ENCODE peak calls at places on chromosomes 3 and 15, in ten cellular contexts. I is body of pancreas, T is H1, G is IMR-90, P is ovary, Y is A549, J is GM12878, M is HepG2, C is breast epithelium, F is adrenal gland. L is an unnamed sample.

GRCh38 chr15:81548350-81549116 is 174.5 kb upstream of the TMC3 start:
- DNase-seq in F (no peak), C (no peak), G (peak; percentile 49), J (no peak), I (no peak), T (no peak), P (no peak), Y (no peak), M (no peak), L (no peak)

GRCh38 chr15:52100807-52101206 is 11.8 kb downstream of the BCL2L10 start:
- DNase-seq in F (peak; percentile 95), J (peak; percentile 69), Y (peak; percentile 63), G (peak; percentile 94), P (peak; percentile 71), M (no peak), C (peak; percentile 56), T (no peak), I (peak; percentile 47), L (peak; percentile 87)

GRCh38 chr15:56036546-56037067 is 43.2 kb upstream of the NEDD4 start:
- DNase-seq in M (no peak), G (no peak), J (no peak), Y (no peak), T (no peak), P (no peak), F (no peak), I (no peak), C (no peak), L (no peak)

GRCh38 chr3:18111702-18112311 is 313.3 kb downstream of the SATB1 start:
- DNase-seq in M (peak; percentile 5), G (peak; percentile 29), P (no peak), I (no peak), C (no peak), T (no peak), J (peak; percentile 31), F (no peak), Y (no peak), L (no peak)

GRCh38 chr3:149605902-149606301 is 51.9 kb downstream of the WWTR1 start:
- DNase-seq in Y (peak; percentile 42), P (no peak), G (peak; percentile 85), T (no peak), J (no peak), M (no peak), I (no peak), C (no peak), F (no peak), L (no peak)

GRCh38 chr15:69885182-69886041 is 212.3 kb downstream of the TLE3 start:
- DNase-seq in C (no peak), J (no peak), T (no peak), M (no peak), Y (no peak), F (no peak), P (no peak), G (no peak), I (no peak), L (no peak)

GRCh38 chr15:50698101-50698500 is 11.5 kb upstream of the TRPM7 start:
- DNase-seq in J (no peak), I (no peak), P (no peak), C (no peak), T (no peak), Y (no peak), G (no peak), F (no peak), M (no peak), L (no peak)

GRCh38 chr3:63977893-63978292 is 45.4 kb downstream of the PSMD6 start:
- DNase-seq in I (no peak), G (no peak), C (no peak), F (no peak), J (no peak), M (no peak), Y (no peak), T (no peak), P (no peak), L (no peak)

GRCh38 chr3:106160396-106160795 is 291.6 kb upstream of the CBLB start:
- DNase-seq in C (no peak), T (no peak), P (no peak), J (no peak), M (no peak), G (no peak), I (no peak), F (no peak), Y (no peak), L (no peak)

GRCh38 chr3:106157411-106157810 is 288.6 kb upstream of the CBLB start:
- DNase-seq in T (no peak), F (no peak), C (no peak), I (no peak), M (no peak), Y (no peak), J (no peak), P (no peak), G (no peak), L (no peak)

DNA sequence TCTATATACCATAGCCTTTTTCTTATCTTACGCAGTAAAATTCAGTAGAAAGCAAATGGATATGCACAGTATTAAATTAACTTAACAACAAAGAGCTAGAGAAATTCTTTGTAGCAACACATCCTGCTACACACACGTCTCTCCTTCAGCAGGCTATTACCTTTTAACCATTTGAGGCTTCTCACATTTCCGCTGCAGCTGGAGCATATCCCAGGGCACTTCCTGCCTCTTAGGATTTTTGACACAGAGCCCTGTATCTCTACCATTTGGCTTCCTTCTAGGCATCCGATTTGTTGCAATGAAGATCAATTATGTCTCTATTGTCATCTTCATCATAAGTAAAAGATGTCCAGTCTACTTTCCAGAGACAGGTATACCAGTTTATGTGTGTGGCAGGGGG is 292.4 kb upstream of the CBLB start:
- DNase-seq in F (no peak), M (no peak), Y (no peak), G (no peak), C (no peak), T (no peak), P (no peak), J (no peak), I (no peak), L (no peak)
- TF ChIP-seq POLR2A in F (no peak), M (no peak), Y (no peak), G (no peak), C (no peak), T (no peak), P (no peak), J (no peak), I (no peak), L (no peak)

GRCh38 chr3:69428657-69429255 is 42.9 kb upstream of the FRMD4B start:
- DNase-seq in I (no peak), G (no peak), F (no peak), Y (no peak), C (no peak), T (no peak), M (no peak), P (no peak), J (no peak), L (no peak)

GRCh38 chr3:69425249-69425648 is 39.4 kb upstream of the FRMD4B start:
- DNase-seq in J (no peak), Y (peak; percentile 32), T (no peak), G (peak; percentile 7), C (no peak), F (no peak), P (no peak), M (peak; percentile 14), I (no peak), L (no peak)

GRCh38 chr3:69426291-69426690 is 40.4 kb upstream of the FRMD4B start:
- DNase-seq in F (no peak), T (no peak), I (no peak), J (no peak), P (no peak), Y (no peak), C (no peak), M (no peak), G (no peak), L (no peak)

GRCh38 chr3:69423756-69424155 is 37.9 kb upstream of the FRMD4B start:
- DNase-seq in G (no peak), M (no peak), J (no peak), P (no peak), I (no peak), F (no peak), T (no peak), Y (no peak), C (no peak), L (no peak)

DNA sequence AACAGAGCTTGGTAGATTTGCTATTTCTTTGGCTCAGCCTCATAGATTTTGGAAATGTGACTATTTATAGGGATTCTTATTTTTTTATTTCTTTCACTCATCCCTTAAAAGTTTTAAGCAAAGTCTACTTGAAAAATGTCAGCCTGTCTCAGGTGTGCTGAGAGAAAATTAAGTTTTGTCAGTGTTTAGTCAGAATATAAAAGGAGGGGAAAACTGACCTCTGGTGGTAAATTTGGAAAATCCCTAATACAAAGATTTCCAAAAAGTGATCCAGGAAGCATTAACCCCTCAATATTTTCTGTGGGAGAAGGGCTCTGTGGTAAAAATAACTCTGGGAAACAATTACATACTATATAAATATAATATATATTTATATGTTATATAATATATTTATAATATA is 41.0 kb upstream of the FRMD4B start:
- DNase-seq in I (no peak), F (no peak), J (no peak), G (no peak), C (no peak), Y (no peak), T (no peak), M (no peak), P (no peak), L (no peak)
- TF ChIP-seq CTCF in I (no peak), F (no peak), J (no peak), G (no peak), C (no peak), Y (peak; percentile 25), T (no peak), M (no peak), P (no peak), L (no peak)

GRCh38 chr15:67533873-67534272 is 8.6 kb upstream of the MAP2K5 start:
- DNase-seq in C (no peak), G (no peak), I (no peak), P (no peak), M (no peak), T (no peak), Y (no peak), F (no peak), J (no peak), L (no peak)

GRCh38 chr15:67531379-67532059 is 10.6 kb downstream of the C15orf61 start:
- DNase-seq in J (no peak), T (no peak), M (no peak), C (no peak), F (no peak), G (peak; percentile 80), I (no peak), Y (no peak), P (no peak), L (no peak)

GRCh38 chr15:67524235-67524634 is 3.3 kb downstream of the C15orf61 start:
- DNase-seq in F (no peak), I (no peak), J (no peak), C (no peak), P (no peak), G (no peak), T (no peak), Y (no peak), M (no peak), L (no peak)

GRCh38 chr15:67523337-67523736 is 2.4 kb downstream of the C15orf61 start:
- DNase-seq in T (no peak), F (no peak), Y (no peak), M (no peak), P (no peak), C (no peak), G (no peak), I (no peak), J (no peak), L (no peak)

DNA sequence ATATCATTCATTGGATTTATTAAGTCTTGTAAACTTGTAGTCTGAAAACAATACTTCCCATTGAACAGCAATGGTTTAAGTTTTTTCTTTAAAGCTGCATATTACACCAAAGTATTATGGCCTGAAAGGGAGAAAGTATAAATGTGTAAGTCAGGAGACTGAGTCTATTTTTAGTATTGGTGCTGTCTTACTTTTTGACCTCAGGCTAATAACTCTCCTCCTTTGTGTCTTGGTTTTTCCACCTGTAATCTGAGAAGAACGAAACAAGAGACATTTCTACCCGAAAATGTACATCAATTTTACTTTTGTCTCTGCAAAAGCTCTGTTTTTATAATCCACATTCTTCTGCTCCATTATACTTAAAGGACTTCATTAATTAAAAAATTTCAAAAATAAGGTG is 7.6 kb downstream of the C15orf61 start:
- DNase-seq in J (no peak), G (no peak), T (no peak), Y (no peak), P (no peak), F (no peak), M (no peak), I (no peak), C (no peak), L (no peak)
- TF ChIP-seq POLR2A in J (no peak), G (no peak), T (no peak), Y (no peak), P (no peak), F (no peak), M (no peak), I (no peak), C (no peak), L (no peak)

GRCh38 chr3:126781889-126782491 is 78.0 kb downstream of the CHCHD6 start:
- DNase-seq in M (no peak), F (no peak), C (no peak), I (no peak), G (peak; percentile 86), P (no peak), T (no peak), J (no peak), Y (no peak), L (no peak)

GRCh38 chr3:126782554-126782953 is 78.5 kb downstream of the CHCHD6 start:
- DNase-seq in C (no peak), I (no peak), P (no peak), G (peak; percentile 87), F (no peak), M (no peak), T (no peak), Y (peak; percentile 88), J (no peak), L (no peak)

GRCh38 chr3:126777366-126777765 is 73.3 kb downstream of the CHCHD6 start:
- DNase-seq in M (no peak), F (no peak), I (no peak), T (no peak), P (no peak), G (peak; percentile 26), C (no peak), J (no peak), Y (no peak), L (no peak)

GRCh38 chr3:126781406-126781805 is 77.4 kb downstream of the CHCHD6 start:
- DNase-seq in J (no peak), P (no peak), F (no peak), G (no peak), Y (no peak), C (no peak), I (no peak), T (no peak), M (no peak), L (no peak)

DNA sequence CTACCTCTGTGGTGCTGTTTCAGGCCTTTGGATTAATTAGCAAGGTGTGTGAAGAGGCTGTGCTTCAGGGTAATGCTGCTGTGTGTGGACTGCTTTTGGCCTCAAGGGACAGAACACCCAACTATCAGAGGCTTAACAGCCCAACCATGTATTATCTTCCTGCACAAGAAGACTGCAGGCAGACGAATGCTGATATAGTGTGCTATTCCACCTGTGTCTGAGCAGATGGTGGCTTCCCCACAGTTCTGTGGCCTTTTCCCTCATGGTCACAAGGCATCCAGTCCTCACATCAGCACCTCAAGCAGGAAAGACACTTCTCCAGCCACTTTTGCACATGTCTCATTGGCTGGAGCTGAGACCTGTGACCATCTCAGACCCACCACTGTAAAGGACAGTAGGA is 76.6 kb downstream of the CHCHD6 start:
- DNase-seq in I (no peak), T (no peak), Y (no peak), F (no peak), M (no peak), C (no peak), G (no peak), J (no peak), P (no peak), L (no peak)
- TF ChIP-seq CTCF in I (no peak), T (no peak), Y (no peak), F (no peak), M (no peak), C (no peak), G (no peak), J (no peak), P (no peak), L (no peak)